ENCODE peak calls at places on chromosome X, in ten cellular contexts. C is spleen; J is neural progenitor cell; V is transverse colon; T is ovary; E is mesenchymal stem cell; K is aorta; N is HCT116; H is Karpas-422; S is CD8-positive, alpha-beta memory T cell. L is an unnamed sample.

GRCh38 chrX:111170017-111170416 is 74.0 kb downstream of the PAK3 start:
- DNase-seq in C (no peak), J (no peak), V (no peak), T (no peak), E (no peak), K (no peak), N (no peak), H (no peak), S (no peak), L (no peak)

GRCh38 chrX:104432321-104432720 is 133.7 kb upstream of the IL1RAPL2 start:
- DNase-seq in C (no peak), J (no peak), V (peak; percentile 7), T (no peak), E (no peak), K (no peak), N (no peak), H (no peak), S (no peak), L (no peak)

GRCh38 chrX:10634681-10635161 is 14.3 kb upstream of the MID1 start:
- DNase-seq in C (no peak), J (no peak), V (no peak), T (no peak), E (peak; percentile 83), K (no peak), N (peak; percentile 81), H (peak; percentile 57), S (no peak), L (no peak)

GRCh38 chrX:34629572-34629971 is 27.5 kb downstream of the TMEM47 start:
- DNase-seq in C (no peak), J (no peak), V (no peak), T (no peak), E (no peak), K (no peak), N (no peak), H (no peak), S (no peak), L (no peak)

GRCh38 chrX:145818522-145819075 is 970 bp downstream of the SLITRK2 start:
- DNase-seq in C (no peak), J (peak; percentile 13), V (no peak), T (no peak), E (no peak), K (no peak), N (no peak), H (no peak), S (no peak), L (no peak)

GRCh38 chrX:33041141-33041540 is 170.2 kb downstream of the DMD start:
- DNase-seq in C (peak; percentile 66), J (no peak), V (no peak), T (no peak), E (no peak), K (no peak), N (no peak), H (no peak), S (no peak), L (no peak)

GRCh38 chrX:275476-275966 is 5.7 kb upstream of the PLCXD1 start:
- DNase-seq in C (peak; percentile 82), J (peak; percentile 45), V (no peak), T (no peak), E (no peak), K (no peak), N (no peak), H (no peak), S (no peak), L (no peak)

GRCh38 chrX:85243761-85244410 is at the start of the genes SATL1 and ZNF711:
- DNase-seq in C (peak; percentile 70), J (peak; percentile 87), V (peak; percentile 54), T (peak; percentile 71), E (peak; percentile 72), K (peak; percentile 47), N (peak; percentile 13), H (peak; percentile 84), S (no peak), L (peak; percentile 75)

GRCh38 chrX:10387011-10387410 is 230.2 kb downstream of the CLCN4 start:
- DNase-seq in C (no peak), J (no peak), V (no peak), T (no peak), E (peak; percentile 46), K (no peak), N (no peak), H (no peak), S (no peak), L (no peak)

GRCh38 chrX:118823263-118824172 is at the start of gene ZCCHC12:
- DNase-seq in C (peak; percentile 80), J (peak; percentile 91), V (peak; percentile 35), T (peak; percentile 75), E (peak; percentile 35), K (peak; percentile 58), N (peak; percentile 27), H (no peak), S (peak; percentile 7), L (peak; percentile 65)

GRCh38 chrX:68196939-68197791 is 236.1 kb downstream of the OPHN1 start:
- DNase-seq in C (no peak), J (peak; percentile 72), V (peak; percentile 15), T (no peak), E (peak; percentile 49), K (no peak), N (peak; percentile 37), H (peak; percentile 79), S (no peak), L (peak; percentile 36)

GRCh38 chrX:54172455-54172854 is 10.6 kb downstream of the FAM120C start:
- DNase-seq in C (no peak), J (no peak), V (no peak), T (no peak), E (no peak), K (no peak), N (no peak), H (no peak), S (no peak), L (no peak)

DNA sequence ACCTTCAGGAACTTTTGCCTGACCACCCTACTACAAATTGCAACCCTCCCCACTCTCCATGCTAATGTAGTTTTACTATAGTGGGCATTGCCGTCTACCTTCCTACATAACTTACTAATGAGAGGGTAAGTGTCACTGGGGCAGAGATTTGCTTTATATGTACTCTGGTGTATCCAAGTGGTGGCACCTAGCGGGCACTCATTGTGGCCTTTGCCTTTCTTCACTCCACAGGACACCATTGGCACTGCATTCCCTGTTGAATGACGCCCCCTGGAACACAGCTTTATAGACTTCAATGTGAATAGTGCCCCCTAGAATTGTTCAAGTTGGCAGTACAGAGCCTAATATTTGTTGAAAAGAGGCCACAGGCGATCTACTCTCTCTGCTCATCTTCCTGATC is 215.8 kb downstream of the MID1IP1 start:
- DNase-seq in C (no peak), J (no peak), V (no peak), T (no peak), E (no peak), K (no peak), N (no peak), H (no peak), S (no peak), L (no peak)
- H3K4me1 ChIP-seq in C (no peaks in the 10 kb centered on the region), J (peaks cover 17% of the 10 kb centered on the region), V (no peaks in the 10 kb centered on the region), T (no peaks in the 10 kb centered on the region), E (no peaks in the 10 kb centered on the region), K (peaks cover 2% of the 10 kb centered on the region), N (no peaks in the 10 kb centered on the region), H (no peaks in the 10 kb centered on the region), S (no peaks in the 10 kb centered on the region), L (peaks cover 34% of the 10 kb centered on the region)

DNA sequence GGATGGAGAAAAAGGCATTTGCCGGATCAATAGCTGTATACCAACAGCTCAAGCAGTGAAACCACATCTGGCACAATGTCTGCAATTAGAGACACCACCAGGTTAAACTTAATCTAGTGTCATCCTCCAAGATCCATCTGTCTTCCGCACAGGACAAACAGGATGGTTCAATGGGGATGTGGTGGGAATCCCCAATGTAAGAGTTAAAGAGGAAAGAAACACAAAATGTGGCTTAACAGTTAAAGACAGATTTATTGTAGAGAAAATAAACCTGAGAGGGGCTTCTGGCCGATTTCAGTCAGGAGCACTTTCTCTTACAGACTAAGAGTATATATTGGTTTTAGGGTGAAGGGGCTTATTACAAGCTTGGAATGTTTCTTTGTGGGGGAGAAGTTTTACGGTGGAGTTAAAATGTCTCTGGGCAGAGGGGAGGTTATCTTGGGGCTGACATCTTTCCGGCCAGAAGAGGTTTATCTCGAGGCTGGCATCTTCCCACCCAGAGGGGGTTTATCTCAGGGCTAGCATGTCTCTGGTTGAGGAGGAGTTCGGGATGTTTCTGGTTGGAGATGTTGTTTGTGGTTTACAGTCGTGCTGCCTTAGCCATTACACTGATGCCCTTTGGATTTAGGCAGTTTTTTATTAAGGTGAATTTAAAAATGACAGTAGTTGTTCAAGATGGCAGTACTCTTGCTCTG is 61.7 kb downstream of the KANTR start:
- DNase-seq in C (no peak), J (no peak), V (no peak), T (no peak), E (no peak), K (no peak), N (no peak), H (no peak), S (no peak), L (no peak)
- H3K9me3 ChIP-seq in C (no peaks in the 10 kb centered on the region), J (peaks cover 7% of the 10 kb centered on the region), V (no peaks in the 10 kb centered on the region), T (peaks cover 8% of the 10 kb centered on the region), E (peaks cover 11% of the 10 kb centered on the region), K (no peaks in the 10 kb centered on the region), N (no peaks in the 10 kb centered on the region), H (no peaks in the 10 kb centered on the region), S (no peaks in the 10 kb centered on the region), L (no peaks in the 10 kb centered on the region)

DNA sequence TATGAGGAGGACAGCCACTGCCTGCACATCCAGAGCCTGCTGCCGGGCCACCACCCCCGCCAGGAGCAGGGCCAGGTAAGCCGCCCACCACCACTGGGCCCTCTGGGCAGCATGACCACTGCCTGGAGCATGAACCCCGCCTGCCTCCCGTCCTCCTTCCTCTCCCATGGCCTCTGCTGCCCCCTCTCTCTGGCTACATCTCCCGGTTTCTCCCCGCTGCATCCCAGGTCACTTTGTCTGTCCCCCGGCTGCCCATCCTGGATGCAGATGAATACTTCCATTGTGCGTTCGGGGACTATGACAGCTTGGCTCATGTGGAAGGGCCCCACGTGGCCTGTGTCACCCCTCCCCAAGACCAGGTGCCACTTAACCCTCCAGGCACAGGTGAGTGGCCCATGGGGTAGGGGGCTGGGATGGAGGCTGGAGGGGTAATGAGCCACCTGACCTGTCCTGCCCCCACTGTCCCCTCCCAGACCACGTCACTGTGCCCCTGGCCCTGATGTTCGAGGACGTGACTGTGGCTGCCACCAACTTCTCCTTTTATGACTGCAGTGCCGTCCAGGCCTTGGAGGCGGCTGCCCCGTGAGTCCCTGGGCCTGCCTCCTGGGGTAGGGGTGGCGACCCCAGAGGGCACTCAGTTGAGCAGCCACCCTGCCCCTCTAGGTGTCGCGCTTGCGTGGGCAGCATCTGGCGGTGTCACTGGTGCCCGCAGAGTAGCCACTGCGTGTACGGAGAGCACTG is 6.0 kb downstream of the PLXNB3 start:
- DNase-seq in C (peak; percentile 72), J (no peak), V (peak; percentile 5), T (no peak), E (no peak), K (peak; percentile 40), N (no peak), H (no peak), S (no peak), L (no peak)
- H3K4me1 ChIP-seq in C (peaks cover 26% of the 10 kb centered on the region), J (no peaks in the 10 kb centered on the region), V (no peaks in the 10 kb centered on the region), T (no peaks in the 10 kb centered on the region), E (peaks cover 20% of the 10 kb centered on the region), K (no peaks in the 10 kb centered on the region), N (no peaks in the 10 kb centered on the region), H (no peaks in the 10 kb centered on the region), S (no peaks in the 10 kb centered on the region), L (no peaks in the 10 kb centered on the region)

GRCh38 chrX:151954730-151955129 is 19.7 kb downstream of the GABRE start:
- DNase-seq in C (no peak), J (no peak), V (no peak), T (no peak), E (no peak), K (no peak), N (no peak), H (no peak), S (no peak), L (no peak)
- H3K9me3 ChIP-seq in C (no peaks in the 10 kb centered on the region), J (peaks cover 9% of the 10 kb centered on the region), V (no peaks in the 10 kb centered on the region), T (no peaks in the 10 kb centered on the region), E (no peaks in the 10 kb centered on the region), K (no peaks in the 10 kb centered on the region), N (no peaks in the 10 kb centered on the region), H (no peaks in the 10 kb centered on the region), S (no peaks in the 10 kb centered on the region), L (no peaks in the 10 kb centered on the region)

L was measured in Caco-2.